ENCODE peak calls at places on chromosomes 3 and 15, in five cellular contexts. T is mesendoderm, H is H1, Q is IMR-90, J is neuronal stem cell. C is an unnamed sample.

GRCh38 chr15:32974691-32975090 is 219.8 kb downstream of the FMN1 start:
- DNase-seq in H (no peak), T (no peak), Q (peak), J (no peak), C (peak)

GRCh38 chr3:11636372-11636760 is 7.3 kb downstream of the VGLL4 start:
- DNase-seq in H (no peak), T (no peak), Q (no peak), J (no peak), C (no peak)

GRCh38 chr3:45606991-45607712 is 12.6 kb downstream of the LIMD1 start:
- DNase-seq in J (no peak), H (no peak), T (no peak), Q (peak), C (no peak)

GRCh38 chr3:16836505-16837237 is 48.1 kb upstream of the PLCL2 start:
- DNase-seq in H (no peak), J (no peak), T (no peak), Q (no peak), C (no peak)

GRCh38 chr3:112038863-112039262 is 4.3 kb downstream of the TMPRSS7 start:
- DNase-seq in T (no peak), Q (peak), J (no peak), H (no peak), C (no peak)

GRCh38 chr15:90376789-90377188 is 11.3 kb upstream of the IQGAP1 start:
- DNase-seq in H (no peak), T (no peak), Q (no peak), J (no peak), C (no peak)

GRCh38 chr3:18424862-18425640 is at the start of gene SATB1:
- DNase-seq in T (peak), H (peak), J (peak), Q (peak), C (peak)

GRCh38 chr3:133887075-133887950 is 8.4 kb downstream of the RAB6B start:
- DNase-seq in H (peak), T (peak), J (no peak), Q (no peak), C (no peak)

GRCh38 chr3:120879401-120879800 is 28.6 kb upstream of the STXBP5L start:
- DNase-seq in Q (no peak), T (no peak), H (no peak), J (no peak), C (no peak)

GRCh38 chr3:133841196-133841595 is 35.6 kb downstream of the SRPRB start:
- DNase-seq in J (no peak), H (no peak), T (no peak), Q (no peak), C (no peak)

GRCh38 chr15:38406451-38406850 is 47.5 kb upstream of the FAM98B start:
- DNase-seq in J (no peak), T (no peak), Q (peak), H (no peak), C (no peak)

GRCh38 chr15:46266691-46267090 is 631.9 kb downstream of the SQOR start:
- DNase-seq in T (no peak), J (no peak), Q (no peak), H (no peak), C (no peak)

GRCh38 chr3:9229325-9229724 is 20.1 kb downstream of the SRGAP3 start:
- DNase-seq in H (no peak), J (no peak), T (no peak), Q (no peak), C (peak)

GRCh38 chr3:10437995-10438901 is 67.1 kb downstream of the ATP2B2 start:
- DNase-seq in T (no peak), J (no peak), Q (peak), H (no peak), C (no peak)

GRCh38 chr15:43275736-43276562 is 9.2 kb upstream of the TGM5 start:
- DNase-seq in J (no peak), Q (no peak), T (no peak), H (no peak), C (no peak)

GRCh38 chr15:62869116-62869515 is 173.4 kb upstream of the TPM1 start:
- DNase-seq in H (peak), J (no peak), Q (no peak), T (no peak), C (no peak)

GRCh38 chr15:83717010-83717409 is 63.1 kb downstream of the ADAMTSL3 start:
- DNase-seq in J (no peak), H (no peak), Q (no peak), T (no peak), C (no peak)

GRCh38 chr3:106399208-106399607 is 530.4 kb upstream of the CBLB start:
- DNase-seq in J (peak), T (no peak), Q (peak), H (no peak), C (no peak)

GRCh38 chr3:76131396-76132153 is 346.2 kb upstream of the ZNF717 start:
- DNase-seq in H (no peak), T (no peak), J (no peak), Q (peak), C (no peak)

GRCh38 chr3:102979682-102980378 is 545.0 kb downstream of the ZPLD1 start:
- DNase-seq in H (no peak), Q (peak), T (no peak), J (no peak), C (no peak)

GRCh38 chr3:119911748-119912147 is 129.8 kb downstream of the NR1I2 start:
- DNase-seq in Q (no peak), J (no peak), H (no peak), T (no peak), C (no peak)

GRCh38 chr3:46977811-46978195 is 1.3 kb upstream of the CCDC12 start:
- DNase-seq in Q (no peak), T (no peak), H (no peak), J (no peak), C (no peak)

GRCh38 chr3:149593416-149594160 is 64.2 kb downstream of the WWTR1 start:
- DNase-seq in Q (no peak), J (peak), T (no peak), H (no peak), C (no peak)

GRCh38 chr15:80152896-80153876 is at the start of gene FAH:
- DNase-seq in J (no peak), Q (peak), T (peak), H (peak), C (peak)

GRCh38 chr3:73827658-73828313 is 203.0 kb upstream of the PDZRN3 start:
- DNase-seq in H (no peak), T (no peak), J (no peak), Q (peak), C (no peak)

GRCh38 chr15:101534376-101534970 is 45.0 kb upstream of the PCSK6 start:
- DNase-seq in Q (no peak), J (no peak), H (peak), T (no peak), C (no peak)

GRCh38 chr15:83559310-83559966 is 94.5 kb upstream of the ADAMTSL3 start:
- DNase-seq in J (peak), Q (peak), H (peak), T (peak), C (peak)

GRCh38 chr15:25534293-25534692 is 95.5 kb upstream of the UBE3A start:
- DNase-seq in J (no peak), Q (no peak), H (no peak), T (no peak), C (no peak)

GRCh38 chr15:83813697-83814096 is 159.8 kb downstream of the ADAMTSL3 start:
- DNase-seq in J (no peak), Q (no peak), T (peak), H (no peak), C (no peak)

GRCh38 chr3:64141476-64141875 is 83.8 kb downstream of the PRICKLE2 start:
- DNase-seq in Q (peak), J (no peak), T (no peak), H (no peak), C (no peak)

GRCh38 chr3:11060500-11061251 is 68.1 kb downstream of the SLC6A1 start:
- DNase-seq in T (peak), J (peak), Q (peak), H (peak), C (peak)

GRCh38 chr15:49135893-49136292 is 19.5 kb downstream of the COPS2 start:
- DNase-seq in J (no peak), T (no peak), H (no peak), Q (peak), C (peak)

GRCh38 chr3:8239718-8240698 is 261.6 kb upstream of the LMCD1 start:
- DNase-seq in H (peak), J (peak), T (peak), Q (peak), C (peak)

GRCh38 chr3:40237892-40238571 is 71.5 kb upstream of the EIF1B start:
- DNase-seq in Q (peak), H (no peak), T (peak), J (peak), C (peak)

GRCh38 chr3:48406443-48407431 is 23.1 kb downstream of the PLXNB1 start:
- DNase-seq in T (no peak), J (no peak), H (no peak), Q (no peak), C (no peak)

GRCh38 chr15:91104111-91104510 is 4.1 kb downstream of the SV2B start:
- DNase-seq in J (no peak), T (no peak), H (no peak), Q (no peak), C (no peak)

GRCh38 chr3:89560546-89560945 is 453.1 kb downstream of the EPHA3 start:
- DNase-seq in Q (peak), J (no peak), H (no peak), T (peak), C (peak)

GRCh38 chr3:124620600-124621063 is 109.6 kb upstream of the UMPS start:
- DNase-seq in H (no peak), T (peak), Q (peak), J (no peak), C (peak)

GRCh38 chr3:195032106-195032759 is 238.7 kb downstream of the XXYLT1 start:
- DNase-seq in H (no peak), T (no peak), J (no peak), Q (no peak), C (no peak)

GRCh38 chr15:59176653-59177444 is 29.8 kb upstream of the LDHAL6B start:
- DNase-seq in H (no peak), J (no peak), Q (no peak), T (no peak), C (no peak)

GRCh38 chr15:59185725-59186124 is 20.9 kb upstream of the LDHAL6B start:
- DNase-seq in T (peak), H (no peak), Q (no peak), J (no peak), C (no peak)

GRCh38 chr15:59178151-59178705 is 28.4 kb upstream of the LDHAL6B start:
- DNase-seq in H (no peak), Q (no peak), J (no peak), T (no peak), C (no peak)

GRCh38 chr15:59177445-59177728 is 29.3 kb upstream of the LDHAL6B start:
- DNase-seq in J (no peak), Q (no peak), T (no peak), H (no peak), C (peak)

DNA sequence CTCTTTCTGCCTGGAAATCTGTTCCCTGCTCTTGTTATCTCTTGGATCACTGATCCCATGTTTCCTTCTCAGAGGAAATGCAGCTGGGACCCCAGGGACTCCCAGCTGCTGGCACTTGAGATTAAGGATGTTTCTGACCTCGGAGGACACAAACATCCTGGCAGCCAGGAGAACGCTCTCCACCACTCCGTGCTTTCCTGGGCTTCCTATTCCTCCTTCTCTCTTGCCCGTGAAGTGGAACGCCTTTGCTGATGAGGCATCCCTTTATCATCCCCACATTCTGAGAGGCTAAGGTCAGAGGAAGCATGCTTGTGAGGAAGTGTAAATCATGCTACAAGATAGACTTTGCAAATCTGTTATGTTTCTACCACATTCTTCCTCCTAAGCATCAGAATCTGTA is 25.7 kb upstream of the LDHAL6B start:
- DNase-seq in H (no peak), Q (peak), T (peak), J (no peak), C (no peak)
- H2BK120ac ChIP-seq in H (no peak), Q (peak), T (no peak), J (no peak), C (no peak)

GRCh38 chr15:66288093-66288492 is 5.3 kb upstream of the DIS3L start:
- DNase-seq in J (no peak), H (no peak), T (no peak), Q (no peak), C (no peak)
- H2BK120ac ChIP-seq in J (no peak), H (no peak), T (no peak), Q (no peak), C (no peak)

DNA sequence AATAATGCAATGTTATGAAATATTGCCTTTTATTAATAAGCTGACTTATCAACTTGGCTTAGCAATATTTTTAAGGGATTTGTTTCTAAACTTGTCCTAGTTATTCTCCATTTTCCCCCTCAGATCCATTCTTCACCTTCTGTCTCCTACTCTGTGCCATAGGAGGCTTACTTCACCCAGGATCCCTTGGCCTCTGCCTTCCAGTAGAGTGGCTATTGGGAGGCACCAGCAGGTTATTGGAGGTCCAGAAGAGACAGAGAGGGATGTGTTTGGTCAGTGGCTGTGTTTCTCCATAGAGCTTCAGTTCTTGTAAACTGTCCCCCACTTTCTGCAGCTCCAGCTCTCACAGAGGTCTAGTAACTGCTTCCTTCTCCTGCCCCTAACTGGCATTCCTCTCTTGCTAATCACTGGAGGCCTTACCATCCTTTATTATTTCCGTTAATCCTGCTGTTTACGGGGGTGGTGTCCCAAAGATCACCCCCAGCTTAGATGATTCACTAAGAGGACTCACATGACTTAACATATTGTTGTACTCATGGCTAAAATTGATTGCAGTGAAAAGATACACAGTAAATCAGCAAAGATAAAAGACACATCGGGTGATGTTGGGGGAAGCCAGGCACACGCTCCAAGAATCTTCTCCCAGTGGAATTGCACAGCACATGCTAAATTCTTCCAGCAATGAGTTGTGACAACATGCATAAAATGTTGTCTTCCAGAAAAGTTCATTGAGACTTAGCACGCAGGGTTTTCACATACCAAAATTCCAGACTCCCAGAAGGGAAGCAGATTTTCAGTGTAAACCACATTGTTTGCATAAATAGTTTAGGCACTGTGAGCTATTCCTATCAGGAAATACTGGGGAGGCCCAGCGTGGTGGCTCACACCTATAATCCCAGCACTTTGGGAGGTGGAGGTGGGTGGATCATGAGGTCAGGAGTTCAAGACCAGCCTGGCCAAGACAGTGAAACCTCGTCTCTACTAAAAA is 67.5 kb downstream of the RPL22L1 start:
- DNase-seq in T (peak), H (no peak), Q (peak), J (no peak), C (no peak)
- H2BK120ac ChIP-seq in T (peak), H (no peak), Q (peak), J (no peak), C (no peak)

GRCh38 chr15:95558131-95558530 is 772.4 kb upstream of the NR2F2 start:
- DNase-seq in J (no peak), Q (peak), T (no peak), H (no peak), C (peak)
- H2BK120ac ChIP-seq in J (no peak), Q (peak), T (no peak), H (no peak), C (peak)

GRCh38 chr3:13389378-13389777 is 30.7 kb downstream of the NUP210 start:
- DNase-seq in T (no peak), H (no peak), Q (no peak), J (no peak), C (no peak)

GRCh38 chr3:13397316-13397715 is 22.8 kb downstream of the NUP210 start:
- DNase-seq in T (no peak), Q (no peak), J (no peak), H (no peak), C (no peak)

GRCh38 chr3:13393427-13394360 is 26.4 kb downstream of the NUP210 start:
- DNase-seq in H (no peak), J (no peak), Q (no peak), T (no peak), C (no peak)

GRCh38 chr3:13391308-13391707 is 28.8 kb downstream of the NUP210 start:
- DNase-seq in H (no peak), T (no peak), J (no peak), Q (no peak), C (no peak)

GRCh38 chr3:13394363-13394762 is 25.8 kb downstream of the NUP210 start:
- DNase-seq in J (no peak), H (no peak), Q (no peak), T (no peak), C (no peak)
- H2BK120ac ChIP-seq in J (no peak), H (no peak), Q (no peak), T (no peak), C (no peak)

GRCh38 chr15:66356359-66357236 is at the start of gene TIPIN:
- DNase-seq in H (peak), T (peak), Q (peak), J (peak), C (peak)
- H2BK120ac ChIP-seq in H (peak), T (peak), Q (peak), J (no peak), C (peak)

GRCh38 chr3:72345980-72346379 is 502.3 kb downstream of the SHQ1 start:
- DNase-seq in H (no peak), Q (no peak), T (peak), J (no peak), C (no peak)
- H2BK120ac ChIP-seq in H (no peak), Q (peak), T (peak), J (no peak), C (peak)

DNA sequence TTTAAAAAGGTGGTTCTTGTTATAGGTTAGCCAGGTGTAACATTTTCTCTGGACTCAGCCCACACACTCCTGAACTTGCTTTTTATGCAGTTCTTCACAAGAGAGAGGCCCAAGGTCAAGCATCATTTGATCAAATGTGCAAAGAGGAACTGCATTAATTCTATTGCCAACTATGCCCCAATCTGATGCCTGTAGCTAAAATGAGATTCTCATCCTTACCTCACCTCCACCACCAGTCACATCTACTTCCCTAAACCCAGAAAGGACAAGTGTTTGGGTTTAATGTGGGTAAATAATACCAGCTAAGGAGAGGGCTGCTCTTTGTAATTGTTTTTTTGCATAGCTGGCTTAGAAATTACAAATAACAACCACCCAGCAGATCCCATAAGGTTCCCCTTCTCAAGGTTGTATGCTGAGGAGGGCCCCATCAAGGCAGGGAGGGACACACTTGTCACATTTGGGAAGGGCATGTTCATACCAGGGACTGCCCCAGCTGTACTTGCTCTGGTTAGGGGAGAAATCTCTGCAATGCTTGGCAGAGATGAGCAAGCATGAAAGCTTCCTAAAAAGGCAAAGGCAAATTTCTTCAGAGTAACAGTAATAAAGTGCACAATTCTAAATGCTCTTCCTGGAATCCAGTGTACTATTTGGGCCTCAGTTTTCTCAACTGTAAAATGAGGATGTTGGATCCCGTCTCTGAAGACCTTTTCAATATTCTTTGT is 76.2 kb downstream of the TGFBR2 start:
- DNase-seq in T (no peak), J (no peak), H (no peak), Q (no peak), C (peak)
- H2BK120ac ChIP-seq in T (no peak), J (no peak), H (no peak), Q (peak), C (no peak)

C was measured in trophoblast cell.